ENCODE peak calls at places on chromosomes 3 and 15, in eight cellular contexts. One of them, this sample, is unnamed. For H3K4me1, the result is how much of the 10 kb centered on the place peaks cover.

GRCh38 chr15:81133782-81134461 is at the start of gene CFAP161:
- DNase-seq in breast epithelium: peak
- DNase-seq in heart right ventricle: peak
- DNase-seq in IMR-90: peak
- DNase-seq in fibroblast of lung: peak
- DNase-seq in stomach: peak
- DNase-seq in HCT116: peak
- DNase-seq in esophagus squamous epithelium: no peak
- DNase-seq in this sample: peak

GRCh38 chr3:45688194-45688881 is 858 bp upstream of the SACM1L start:
- DNase-seq in breast epithelium: no peak
- DNase-seq in heart right ventricle: no peak
- DNase-seq in IMR-90: peak
- DNase-seq in fibroblast of lung: peak
- DNase-seq in stomach: no peak
- DNase-seq in HCT116: no peak
- DNase-seq in esophagus squamous epithelium: no peak
- DNase-seq in this sample: no peak

GRCh38 chr3:9901967-9902366 is 681 bp upstream of the IL17RE start:
- DNase-seq in breast epithelium: no peak
- DNase-seq in heart right ventricle: no peak
- DNase-seq in IMR-90: no peak
- DNase-seq in fibroblast of lung: no peak
- DNase-seq in stomach: no peak
- DNase-seq in HCT116: no peak
- DNase-seq in esophagus squamous epithelium: no peak
- DNase-seq in this sample: no peak

GRCh38 chr3:174822320-174822719 is 36.8 kb upstream of the NAALADL2 start:
- DNase-seq in breast epithelium: no peak
- DNase-seq in heart right ventricle: no peak
- DNase-seq in IMR-90: no peak
- DNase-seq in fibroblast of lung: peak
- DNase-seq in stomach: no peak
- DNase-seq in HCT116: no peak
- DNase-seq in esophagus squamous epithelium: no peak
- DNase-seq in this sample: no peak

GRCh38 chr3:98732239-98733054 is 30.7 kb upstream of the ST3GAL6 start:
- DNase-seq in breast epithelium: peak
- DNase-seq in heart right ventricle: peak
- DNase-seq in IMR-90: no peak
- DNase-seq in fibroblast of lung: peak
- DNase-seq in stomach: peak
- DNase-seq in HCT116: peak
- DNase-seq in esophagus squamous epithelium: no peak
- DNase-seq in this sample: peak

GRCh38 chr15:65318870-65319356 is 14.4 kb downstream of the RNU5B-1 start:
- DNase-seq in breast epithelium: peak
- DNase-seq in heart right ventricle: peak
- DNase-seq in IMR-90: peak
- DNase-seq in fibroblast of lung: peak
- DNase-seq in stomach: peak
- DNase-seq in HCT116: peak
- DNase-seq in esophagus squamous epithelium: no peak
- DNase-seq in this sample: peak

GRCh38 chr3:193981534-193981933 is 154.4 kb upstream of the HES1 start:
- DNase-seq in breast epithelium: no peak
- DNase-seq in heart right ventricle: no peak
- DNase-seq in IMR-90: no peak
- DNase-seq in fibroblast of lung: no peak
- DNase-seq in stomach: no peak
- DNase-seq in HCT116: no peak
- DNase-seq in esophagus squamous epithelium: no peak
- DNase-seq in this sample: no peak

GRCh38 chr3:183560607-183561006 is 5.1 kb upstream of the KLHL6 start:
- DNase-seq in breast epithelium: no peak
- DNase-seq in heart right ventricle: no peak
- DNase-seq in IMR-90: no peak
- DNase-seq in fibroblast of lung: no peak
- DNase-seq in stomach: no peak
- DNase-seq in HCT116: no peak
- DNase-seq in esophagus squamous epithelium: no peak
- DNase-seq in this sample: no peak

GRCh38 chr3:150384517-150385212 is 23.4 kb upstream of the TSC22D2 start:
- DNase-seq in breast epithelium: no peak
- DNase-seq in heart right ventricle: no peak
- DNase-seq in IMR-90: peak
- DNase-seq in fibroblast of lung: peak
- DNase-seq in stomach: no peak
- DNase-seq in HCT116: no peak
- DNase-seq in esophagus squamous epithelium: no peak
- DNase-seq in this sample: peak

GRCh38 chr3:2375371-2375770 is 276.7 kb downstream of the CNTN4 start:
- DNase-seq in breast epithelium: no peak
- DNase-seq in heart right ventricle: no peak
- DNase-seq in IMR-90: no peak
- DNase-seq in fibroblast of lung: no peak
- DNase-seq in stomach: no peak
- DNase-seq in HCT116: no peak
- DNase-seq in esophagus squamous epithelium: no peak
- DNase-seq in this sample: no peak

GRCh38 chr3:108004647-108005046 is 86.2 kb downstream of the CD47 start:
- DNase-seq in breast epithelium: no peak
- DNase-seq in heart right ventricle: no peak
- DNase-seq in IMR-90: no peak
- DNase-seq in fibroblast of lung: no peak
- DNase-seq in stomach: no peak
- DNase-seq in HCT116: no peak
- DNase-seq in esophagus squamous epithelium: no peak
- DNase-seq in this sample: peak

GRCh38 chr3:101803152-101803782 is 24.3 kb downstream of the NXPE3 start:
- DNase-seq in breast epithelium: no peak
- DNase-seq in heart right ventricle: no peak
- DNase-seq in IMR-90: peak
- DNase-seq in fibroblast of lung: peak
- DNase-seq in stomach: peak
- DNase-seq in HCT116: peak
- DNase-seq in esophagus squamous epithelium: no peak
- DNase-seq in this sample: no peak

GRCh38 chr3:16897254-16897926 is 12.6 kb downstream of the PLCL2 start:
- DNase-seq in breast epithelium: no peak
- DNase-seq in heart right ventricle: no peak
- DNase-seq in IMR-90: peak
- DNase-seq in fibroblast of lung: no peak
- DNase-seq in stomach: no peak
- DNase-seq in HCT116: no peak
- DNase-seq in esophagus squamous epithelium: no peak
- DNase-seq in this sample: no peak

GRCh38 chr3:179260949-179261765 is 10.2 kb upstream of the KCNMB3 start:
- DNase-seq in breast epithelium: no peak
- DNase-seq in heart right ventricle: peak
- DNase-seq in IMR-90: peak
- DNase-seq in fibroblast of lung: peak
- DNase-seq in stomach: peak
- DNase-seq in HCT116: no peak
- DNase-seq in esophagus squamous epithelium: peak
- DNase-seq in this sample: peak

GRCh38 chr3:99656606-99657005 is 18.2 kb downstream of the COL8A1 start:
- DNase-seq in breast epithelium: no peak
- DNase-seq in heart right ventricle: no peak
- DNase-seq in IMR-90: no peak
- DNase-seq in fibroblast of lung: peak
- DNase-seq in stomach: no peak
- DNase-seq in HCT116: no peak
- DNase-seq in esophagus squamous epithelium: no peak
- DNase-seq in this sample: no peak

DNA sequence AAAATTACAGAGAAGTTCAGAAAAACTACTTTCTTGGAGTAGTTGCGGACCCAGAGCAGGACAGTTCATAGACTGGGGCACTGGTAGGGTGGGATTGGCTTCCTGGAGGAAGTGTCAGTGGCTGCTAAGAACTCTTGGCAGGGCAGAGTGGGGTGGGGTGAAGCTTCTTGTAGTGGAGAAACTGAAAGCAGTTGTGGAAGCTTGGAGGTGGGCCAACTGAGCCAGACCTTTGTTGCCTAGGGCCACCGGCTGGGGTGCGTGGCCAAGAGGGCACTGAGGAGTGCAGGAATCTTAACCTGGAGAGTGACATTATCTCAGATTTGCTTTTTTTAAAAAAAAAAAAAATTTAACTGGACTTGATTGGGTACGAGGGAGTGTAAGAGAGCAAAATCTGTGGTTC is 3.2 kb downstream of the KAT2B start:
- DNase-seq in breast epithelium: peak
- DNase-seq in heart right ventricle: peak
- DNase-seq in IMR-90: no peak
- DNase-seq in fibroblast of lung: peak
- DNase-seq in stomach: peak
- DNase-seq in HCT116: no peak
- DNase-seq in esophagus squamous epithelium: peak
- DNase-seq in this sample: peak
- H3K4me1 ChIP-seq in breast epithelium: under half
- H3K4me1 ChIP-seq in heart right ventricle: half or more
- H3K4me1 ChIP-seq in IMR-90: under half
- H3K4me1 ChIP-seq in fibroblast of lung: under half
- H3K4me1 ChIP-seq in stomach: half or more
- H3K4me1 ChIP-seq in HCT116: under half
- H3K4me1 ChIP-seq in esophagus squamous epithelium: half or more
- H3K4me1 ChIP-seq in this sample: under half

GRCh38 chr15:99574502-99574901 is 8.7 kb downstream of the MEF2A start:
- DNase-seq in breast epithelium: no peak
- DNase-seq in heart right ventricle: no peak
- DNase-seq in IMR-90: no peak
- DNase-seq in fibroblast of lung: no peak
- DNase-seq in stomach: no peak
- DNase-seq in HCT116: no peak
- DNase-seq in esophagus squamous epithelium: no peak
- DNase-seq in this sample: no peak

GRCh38 chr15:99582508-99582960 is 16.8 kb downstream of the MEF2A start:
- DNase-seq in breast epithelium: no peak
- DNase-seq in heart right ventricle: no peak
- DNase-seq in IMR-90: no peak
- DNase-seq in fibroblast of lung: no peak
- DNase-seq in stomach: no peak
- DNase-seq in HCT116: no peak
- DNase-seq in esophagus squamous epithelium: no peak
- DNase-seq in this sample: no peak

GRCh38 chr15:99580061-99580460 is 14.3 kb downstream of the MEF2A start:
- DNase-seq in breast epithelium: no peak
- DNase-seq in heart right ventricle: no peak
- DNase-seq in IMR-90: no peak
- DNase-seq in fibroblast of lung: peak
- DNase-seq in stomach: no peak
- DNase-seq in HCT116: no peak
- DNase-seq in esophagus squamous epithelium: no peak
- DNase-seq in this sample: no peak

GRCh38 chr15:99574048-99574447 is 8.3 kb downstream of the MEF2A start:
- DNase-seq in breast epithelium: no peak
- DNase-seq in heart right ventricle: no peak
- DNase-seq in IMR-90: no peak
- DNase-seq in fibroblast of lung: no peak
- DNase-seq in stomach: no peak
- DNase-seq in HCT116: no peak
- DNase-seq in esophagus squamous epithelium: no peak
- DNase-seq in this sample: no peak

GRCh38 chr15:99578809-99579208 is 13.0 kb downstream of the MEF2A start:
- DNase-seq in breast epithelium: no peak
- DNase-seq in heart right ventricle: no peak
- DNase-seq in IMR-90: no peak
- DNase-seq in fibroblast of lung: peak
- DNase-seq in stomach: no peak
- DNase-seq in HCT116: no peak
- DNase-seq in esophagus squamous epithelium: no peak
- DNase-seq in this sample: no peak
- H3K4me1 ChIP-seq in breast epithelium: under half
- H3K4me1 ChIP-seq in heart right ventricle: half or more
- H3K4me1 ChIP-seq in IMR-90: under half
- H3K4me1 ChIP-seq in fibroblast of lung: under half
- H3K4me1 ChIP-seq in stomach: under half
- H3K4me1 ChIP-seq in HCT116: under half
- H3K4me1 ChIP-seq in esophagus squamous epithelium: half or more
- H3K4me1 ChIP-seq in this sample: under half

GRCh38 chr3:123080864-123081562 is 14.2 kb downstream of the PDIA5 start:
- DNase-seq in breast epithelium: no peak
- DNase-seq in heart right ventricle: no peak
- DNase-seq in IMR-90: no peak
- DNase-seq in fibroblast of lung: no peak
- DNase-seq in stomach: no peak
- DNase-seq in HCT116: no peak
- DNase-seq in esophagus squamous epithelium: no peak
- DNase-seq in this sample: no peak
- H3K4me1 ChIP-seq in breast epithelium: under half
- H3K4me1 ChIP-seq in heart right ventricle: half or more
- H3K4me1 ChIP-seq in IMR-90: under half
- H3K4me1 ChIP-seq in fibroblast of lung: under half
- H3K4me1 ChIP-seq in stomach: half or more
- H3K4me1 ChIP-seq in HCT116: half or more
- H3K4me1 ChIP-seq in esophagus squamous epithelium: half or more
- H3K4me1 ChIP-seq in this sample: half or more

GRCh38 chr15:29342201-29342600 is 72.6 kb upstream of the NSMCE3 start:
- DNase-seq in breast epithelium: no peak
- DNase-seq in heart right ventricle: no peak
- DNase-seq in IMR-90: no peak
- DNase-seq in fibroblast of lung: no peak
- DNase-seq in stomach: no peak
- DNase-seq in HCT116: no peak
- DNase-seq in esophagus squamous epithelium: no peak
- DNase-seq in this sample: no peak

GRCh38 chr15:29346998-29347397 is 77.4 kb upstream of the NSMCE3 start:
- DNase-seq in breast epithelium: no peak
- DNase-seq in heart right ventricle: no peak
- DNase-seq in IMR-90: no peak
- DNase-seq in fibroblast of lung: no peak
- DNase-seq in stomach: no peak
- DNase-seq in HCT116: no peak
- DNase-seq in esophagus squamous epithelium: no peak
- DNase-seq in this sample: no peak

GRCh38 chr15:29344474-29344873 is 74.9 kb upstream of the NSMCE3 start:
- DNase-seq in breast epithelium: no peak
- DNase-seq in heart right ventricle: no peak
- DNase-seq in IMR-90: no peak
- DNase-seq in fibroblast of lung: no peak
- DNase-seq in stomach: no peak
- DNase-seq in HCT116: no peak
- DNase-seq in esophagus squamous epithelium: no peak
- DNase-seq in this sample: no peak

GRCh38 chr15:29345549-29346525 is 76.2 kb upstream of the NSMCE3 start:
- DNase-seq in breast epithelium: no peak
- DNase-seq in heart right ventricle: no peak
- DNase-seq in IMR-90: no peak
- DNase-seq in fibroblast of lung: no peak
- DNase-seq in stomach: no peak
- DNase-seq in HCT116: no peak
- DNase-seq in esophagus squamous epithelium: no peak
- DNase-seq in this sample: no peak

DNA sequence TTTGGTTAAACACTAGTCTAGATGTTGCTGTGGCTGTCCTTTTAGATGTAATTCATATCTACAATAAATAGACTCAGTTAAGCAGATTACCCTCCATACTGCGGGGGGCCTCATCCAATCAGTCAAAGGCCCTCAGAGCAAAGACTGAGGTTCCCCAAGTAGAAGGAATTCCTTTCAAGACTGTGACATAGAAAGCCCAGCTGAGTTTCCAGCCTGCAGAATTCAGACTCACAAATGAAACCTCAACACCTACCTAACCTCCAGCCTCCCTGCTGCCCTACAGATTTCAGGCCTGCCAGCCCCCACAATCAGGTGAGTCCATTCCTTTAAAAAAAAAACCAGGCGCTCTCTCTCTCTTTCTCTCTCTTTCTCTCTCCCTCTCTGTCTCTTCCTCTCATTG is 73.6 kb upstream of the NSMCE3 start:
- DNase-seq in breast epithelium: no peak
- DNase-seq in heart right ventricle: no peak
- DNase-seq in IMR-90: no peak
- DNase-seq in fibroblast of lung: no peak
- DNase-seq in stomach: no peak
- DNase-seq in HCT116: no peak
- DNase-seq in esophagus squamous epithelium: no peak
- DNase-seq in this sample: no peak
- H3K4me1 ChIP-seq in breast epithelium: under half
- H3K4me1 ChIP-seq in heart right ventricle: under half
- H3K4me1 ChIP-seq in IMR-90: under half
- H3K4me1 ChIP-seq in fibroblast of lung: under half
- H3K4me1 ChIP-seq in stomach: under half
- H3K4me1 ChIP-seq in HCT116: under half
- H3K4me1 ChIP-seq in esophagus squamous epithelium: under half
- H3K4me1 ChIP-seq in this sample: under half